ENCODE peak calls at places on chromosomes 7 and 10, in six cellular contexts. One of them, this sample, is unnamed.

GRCh38 chr7:22482476-22482875 is 17.5 kb downstream of the STEAP1B start:
- DNase-seq in NCI-H2029 treated with DMSO at 0.1 percent for 48 hours: no peak
- DNase-seq in PC-3: no peak
- DNase-seq in endodermal cell: no peak
- DNase-seq in choroid plexus epithelial cell: no peak
- DNase-seq in NCI-H2107: no peak
- DNase-seq in this sample: no peak

GRCh38 chr7:404782-405488 is 114.7 kb downstream of the PDGFA start:
- DNase-seq in NCI-H2029 treated with DMSO at 0.1 percent for 48 hours: no peak
- DNase-seq in choroid plexus epithelial cell: no peak
- DNase-seq in endodermal cell: peak
- DNase-seq in PC-3: no peak
- DNase-seq in NCI-H2107: no peak
- DNase-seq in this sample: no peak

GRCh38 chr7:50531928-50532327 is 33.3 kb downstream of the DDC start:
- DNase-seq in endodermal cell: peak
- DNase-seq in NCI-H2029 treated with DMSO at 0.1 percent for 48 hours: no peak
- DNase-seq in choroid plexus epithelial cell: no peak
- DNase-seq in PC-3: peak
- DNase-seq in NCI-H2107: no peak
- DNase-seq in this sample: no peak

GRCh38 chr10:70337201-70337651 is 45.2 kb downstream of the LRRC20 start:
- DNase-seq in NCI-H2107: no peak
- DNase-seq in choroid plexus epithelial cell: no peak
- DNase-seq in PC-3: no peak
- DNase-seq in NCI-H2029 treated with DMSO at 0.1 percent for 48 hours: no peak
- DNase-seq in endodermal cell: peak
- DNase-seq in this sample: no peak

GRCh38 chr7:47817922-47818321 is 130.3 kb downstream of the PKD1L1 start:
- DNase-seq in PC-3: peak
- DNase-seq in NCI-H2107: no peak
- DNase-seq in choroid plexus epithelial cell: peak
- DNase-seq in endodermal cell: no peak
- DNase-seq in NCI-H2029 treated with DMSO at 0.1 percent for 48 hours: no peak
- DNase-seq in this sample: no peak

GRCh38 chr7:1233328-1234048 is 816 bp downstream of the UNCX start:
- DNase-seq in NCI-H2029 treated with DMSO at 0.1 percent for 48 hours: no peak
- DNase-seq in NCI-H2107: no peak
- DNase-seq in PC-3: no peak
- DNase-seq in endodermal cell: peak
- DNase-seq in choroid plexus epithelial cell: no peak
- DNase-seq in this sample: no peak

GRCh38 chr7:105829681-105830322 is 46.6 kb downstream of the ATXN7L1 start:
- DNase-seq in endodermal cell: no peak
- DNase-seq in PC-3: peak
- DNase-seq in NCI-H2107: no peak
- DNase-seq in choroid plexus epithelial cell: peak
- DNase-seq in NCI-H2029 treated with DMSO at 0.1 percent for 48 hours: no peak
- DNase-seq in this sample: no peak

GRCh38 chr10:4656576-4657194 is 169.3 kb upstream of the AKR1E2 start:
- DNase-seq in NCI-H2107: no peak
- DNase-seq in PC-3: peak
- DNase-seq in endodermal cell: peak
- DNase-seq in choroid plexus epithelial cell: peak
- DNase-seq in NCI-H2029 treated with DMSO at 0.1 percent for 48 hours: no peak
- DNase-seq in this sample: peak

GRCh38 chr7:38321515-38321944 is 48.1 kb upstream of the TARP start:
- DNase-seq in choroid plexus epithelial cell: peak
- DNase-seq in endodermal cell: no peak
- DNase-seq in NCI-H2107: no peak
- DNase-seq in NCI-H2029 treated with DMSO at 0.1 percent for 48 hours: no peak
- DNase-seq in PC-3: peak
- DNase-seq in this sample: peak

GRCh38 chr7:28002638-28003037 is 178.0 kb downstream of the JAZF1 start:
- DNase-seq in endodermal cell: no peak
- DNase-seq in PC-3: peak
- DNase-seq in NCI-H2029 treated with DMSO at 0.1 percent for 48 hours: no peak
- DNase-seq in NCI-H2107: no peak
- DNase-seq in choroid plexus epithelial cell: peak
- DNase-seq in this sample: no peak

GRCh38 chr10:92627845-92628480 is 35.0 kb downstream of the KIF11 start:
- DNase-seq in NCI-H2107: no peak
- DNase-seq in NCI-H2029 treated with DMSO at 0.1 percent for 48 hours: no peak
- DNase-seq in PC-3: no peak
- DNase-seq in choroid plexus epithelial cell: peak
- DNase-seq in endodermal cell: peak
- DNase-seq in this sample: no peak

GRCh38 chr10:12835709-12836108 is 165.8 kb downstream of the CCDC3 start:
- DNase-seq in endodermal cell: no peak
- DNase-seq in NCI-H2107: no peak
- DNase-seq in PC-3: peak
- DNase-seq in choroid plexus epithelial cell: peak
- DNase-seq in NCI-H2029 treated with DMSO at 0.1 percent for 48 hours: no peak
- DNase-seq in this sample: peak

GRCh38 chr10:18409599-18410397 is 241.6 kb downstream of the NSUN6 start:
- DNase-seq in choroid plexus epithelial cell: no peak
- DNase-seq in NCI-H2107: no peak
- DNase-seq in NCI-H2029 treated with DMSO at 0.1 percent for 48 hours: no peak
- DNase-seq in PC-3: no peak
- DNase-seq in endodermal cell: no peak
- DNase-seq in this sample: no peak

GRCh38 chr10:122181055-122181732 is 89.9 kb upstream of the BTBD16 start:
- DNase-seq in NCI-H2029 treated with DMSO at 0.1 percent for 48 hours: no peak
- DNase-seq in PC-3: peak
- DNase-seq in choroid plexus epithelial cell: peak
- DNase-seq in endodermal cell: no peak
- DNase-seq in NCI-H2107: no peak
- DNase-seq in this sample: peak

GRCh38 chr10:32938554-32939061 is 19.4 kb downstream of the ITGB1 start:
- DNase-seq in NCI-H2029 treated with DMSO at 0.1 percent for 48 hours: no peak
- DNase-seq in choroid plexus epithelial cell: no peak
- DNase-seq in endodermal cell: peak
- DNase-seq in PC-3: no peak
- DNase-seq in NCI-H2107: no peak
- DNase-seq in this sample: no peak

GRCh38 chr7:121322460-121322859 is 6.3 kb upstream of the WNT16 start:
- DNase-seq in choroid plexus epithelial cell: no peak
- DNase-seq in endodermal cell: no peak
- DNase-seq in NCI-H2029 treated with DMSO at 0.1 percent for 48 hours: no peak
- DNase-seq in NCI-H2107: no peak
- DNase-seq in PC-3: no peak
- DNase-seq in this sample: no peak

GRCh38 chr10:133159611-133159949 is 439 bp upstream of the KNDC1 start:
- DNase-seq in NCI-H2107: no peak
- DNase-seq in endodermal cell: peak
- DNase-seq in PC-3: no peak
- DNase-seq in choroid plexus epithelial cell: no peak
- DNase-seq in NCI-H2029 treated with DMSO at 0.1 percent for 48 hours: no peak
- DNase-seq in this sample: no peak

GRCh38 chr7:63045575-63045974 is 953.1 kb upstream of the ZNF722 start:
- DNase-seq in choroid plexus epithelial cell: no peak
- DNase-seq in NCI-H2029 treated with DMSO at 0.1 percent for 48 hours: no peak
- DNase-seq in PC-3: no peak
- DNase-seq in endodermal cell: no peak
- DNase-seq in NCI-H2107: no peak
- DNase-seq in this sample: no peak

GRCh38 chr10:126669188-126669587 is 1.3 kb downstream of the C10orf90 start:
- DNase-seq in choroid plexus epithelial cell: no peak
- DNase-seq in PC-3: no peak
- DNase-seq in NCI-H2107: no peak
- DNase-seq in endodermal cell: no peak
- DNase-seq in NCI-H2029 treated with DMSO at 0.1 percent for 48 hours: no peak
- DNase-seq in this sample: no peak

GRCh38 chr7:126635545-126635944 is 617.2 kb downstream of the GRM8 start:
- DNase-seq in NCI-H2107: peak
- DNase-seq in NCI-H2029 treated with DMSO at 0.1 percent for 48 hours: peak
- DNase-seq in PC-3: no peak
- DNase-seq in endodermal cell: no peak
- DNase-seq in choroid plexus epithelial cell: no peak
- DNase-seq in this sample: no peak

GRCh38 chr10:98020784-98021183 is 9.6 kb downstream of the CRTAC1 start:
- DNase-seq in PC-3: no peak
- DNase-seq in NCI-H2029 treated with DMSO at 0.1 percent for 48 hours: no peak
- DNase-seq in choroid plexus epithelial cell: no peak
- DNase-seq in NCI-H2107: no peak
- DNase-seq in endodermal cell: no peak
- DNase-seq in this sample: no peak

GRCh38 chr7:111953611-111954010 is 252.6 kb downstream of the DOCK4 start:
- DNase-seq in choroid plexus epithelial cell: peak
- DNase-seq in NCI-H2029 treated with DMSO at 0.1 percent for 48 hours: peak
- DNase-seq in PC-3: peak
- DNase-seq in endodermal cell: peak
- DNase-seq in NCI-H2107: no peak
- DNase-seq in this sample: peak

GRCh38 chr7:157136372-157136771 is 2.4 kb upstream of the UBE3C start:
- DNase-seq in NCI-H2029 treated with DMSO at 0.1 percent for 48 hours: peak
- DNase-seq in PC-3: peak
- DNase-seq in NCI-H2107: no peak
- DNase-seq in endodermal cell: no peak
- DNase-seq in choroid plexus epithelial cell: peak
- DNase-seq in this sample: peak

GRCh38 chr7:41093141-41093540 is 609.7 kb downstream of the INHBA start:
- DNase-seq in endodermal cell: no peak
- DNase-seq in NCI-H2107: no peak
- DNase-seq in PC-3: no peak
- DNase-seq in NCI-H2029 treated with DMSO at 0.1 percent for 48 hours: no peak
- DNase-seq in choroid plexus epithelial cell: no peak
- DNase-seq in this sample: no peak

GRCh38 chr7:32942783-32943653 is 14.2 kb upstream of the FKBP9 start:
- DNase-seq in NCI-H2107: peak
- DNase-seq in endodermal cell: peak
- DNase-seq in PC-3: peak
- DNase-seq in NCI-H2029 treated with DMSO at 0.1 percent for 48 hours: peak
- DNase-seq in choroid plexus epithelial cell: peak
- DNase-seq in this sample: peak

GRCh38 chr7:139084709-139085108 is 24.8 kb downstream of the ZC3HAV1 start:
- DNase-seq in PC-3: no peak
- DNase-seq in endodermal cell: no peak
- DNase-seq in NCI-H2107: no peak
- DNase-seq in choroid plexus epithelial cell: no peak
- DNase-seq in NCI-H2029 treated with DMSO at 0.1 percent for 48 hours: no peak
- DNase-seq in this sample: no peak

GRCh38 chr7:30348083-30348560 is 63.7 kb downstream of the ZNRF2 start:
- DNase-seq in NCI-H2029 treated with DMSO at 0.1 percent for 48 hours: no peak
- DNase-seq in PC-3: peak
- DNase-seq in choroid plexus epithelial cell: peak
- DNase-seq in NCI-H2107: no peak
- DNase-seq in endodermal cell: peak
- DNase-seq in this sample: peak

GRCh38 chr10:63115732-63116383 is 17.3 kb upstream of the NRBF2 start:
- DNase-seq in choroid plexus epithelial cell: peak
- DNase-seq in PC-3: peak
- DNase-seq in endodermal cell: no peak
- DNase-seq in NCI-H2107: no peak
- DNase-seq in NCI-H2029 treated with DMSO at 0.1 percent for 48 hours: no peak
- DNase-seq in this sample: peak